ENCODE peak calls at places on chromosomes 7 and 10, in six cellular contexts. Z is GM12891, M is GM12878, A is K562, O is HepG2, X is H1. J is an unnamed sample.

GRCh38 chr10:129031233-129032150 is 435.5 kb upstream of the MGMT start:
- DNase-seq in Z (peak; percentile 59), M (no peak), A (peak; percentile 67), O (peak; percentile 15), X (peak; percentile 80), J (peak; percentile 44)

GRCh38 chr10:75136346-75136745 is 24.9 kb downstream of the SAMD8 start:
- DNase-seq in Z (no peak), M (no peak), A (no peak), O (peak; percentile 44), X (no peak), J (no peak)

GRCh38 chr10:52410916-52411315 is 96.8 kb downstream of the DKK1 start:
- DNase-seq in Z (no peak), M (no peak), A (no peak), O (no peak), X (no peak), J (no peak)

GRCh38 chr7:106863216-106863997 is 1.7 kb upstream of the PIK3CG start:
- DNase-seq in Z (no peak), M (no peak), A (peak; percentile 77), O (no peak), X (no peak), J (no peak)

GRCh38 chr10:122139627-122140151 is 131.4 kb upstream of the BTBD16 start:
- DNase-seq in Z (no peak), M (no peak), A (no peak), O (no peak), X (no peak), J (no peak)

GRCh38 chr7:143892527-143893300 is 9.3 kb downstream of the TCAF1 start:
- DNase-seq in Z (no peak), M (peak; percentile 19), A (no peak), O (peak; percentile 68), X (no peak), J (no peak)

GRCh38 chr10:11324761-11325321 is 286.6 kb downstream of the USP6NL start:
- DNase-seq in Z (no peak), M (no peak), A (no peak), O (no peak), X (peak; percentile 36), J (no peak)

GRCh38 chr10:46526682-46527038 is 29.8 kb downstream of the GPRIN2 start:
- DNase-seq in Z (no peak), M (no peak), A (no peak), O (no peak), X (no peak), J (no peak)

GRCh38 chr7:134547738-134548054 is 1.2 kb upstream of the AKR1B15 start:
- DNase-seq in Z (peak; percentile 27), M (peak; percentile 39), A (peak; percentile 77), O (no peak), X (no peak), J (peak; percentile 26)

GRCh38 chr10:97016728-97017473 is 168.9 kb downstream of the SLIT1 start:
- DNase-seq in Z (peak; percentile 61), M (peak; percentile 65), A (no peak), O (no peak), X (no peak), J (peak; percentile 66)

GRCh38 chr10:21527634-21528451 is 2.4 kb upstream of the SKIDA1 start:
- DNase-seq in Z (no peak), M (no peak), A (no peak), O (no peak), X (no peak), J (no peak)

GRCh38 chr7:102439963-102440795 is 6.8 kb downstream of the ORAI2 start:
- DNase-seq in Z (no peak), M (no peak), A (peak; percentile 56), O (peak; percentile 72), X (no peak), J (no peak)

GRCh38 chr10:125401462-125401861 is 241.1 kb upstream of the CTBP2 start:
- DNase-seq in Z (no peak), M (no peak), A (no peak), O (no peak), X (no peak), J (no peak)

GRCh38 chr7:1558841-1559625 is 3.0 kb upstream of the TMEM184A start:
- DNase-seq in Z (no peak), M (no peak), A (no peak), O (no peak), X (no peak), J (no peak)

GRCh38 chr10:124152139-124152780 is 58.9 kb upstream of the CHST15 start:
- DNase-seq in Z (no peak), M (no peak), A (no peak), O (peak; percentile 38), X (no peak), J (no peak)

GRCh38 chr10:118397391-118397790 is 55.3 kb upstream of the FAM204A start:
- DNase-seq in Z (no peak), M (no peak), A (no peak), O (peak; percentile 20), X (no peak), J (no peak)

DNA sequence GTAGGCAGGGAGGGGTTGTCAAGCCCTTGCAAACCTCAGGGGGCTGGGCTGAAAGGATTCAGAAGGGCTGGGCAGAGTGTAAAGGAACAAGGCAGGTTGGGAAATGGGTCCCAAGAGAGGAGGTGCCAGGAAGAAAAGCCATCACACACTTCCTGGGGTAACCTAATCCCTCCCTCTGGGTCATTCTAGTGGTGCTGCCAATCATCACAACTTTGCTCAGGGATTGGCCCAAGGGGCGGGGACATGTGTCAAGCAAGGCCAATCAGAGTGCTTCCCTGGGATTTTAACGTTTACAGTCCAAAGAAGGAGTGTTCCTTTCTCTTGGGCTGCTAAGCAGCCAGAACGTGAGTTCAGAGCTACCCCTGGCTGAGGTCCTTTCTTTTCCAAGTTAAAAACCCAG is 57.1 kb upstream of the NPTX2 start:
- DNase-seq in Z (no peak), M (no peak), A (no peak), O (no peak), X (no peak), J (no peak)
- TF ChIP-seq TAF1 in Z (no peak), M (no peak), A (no peak), O (no peak), X (no peak), J (no peak)

DNA sequence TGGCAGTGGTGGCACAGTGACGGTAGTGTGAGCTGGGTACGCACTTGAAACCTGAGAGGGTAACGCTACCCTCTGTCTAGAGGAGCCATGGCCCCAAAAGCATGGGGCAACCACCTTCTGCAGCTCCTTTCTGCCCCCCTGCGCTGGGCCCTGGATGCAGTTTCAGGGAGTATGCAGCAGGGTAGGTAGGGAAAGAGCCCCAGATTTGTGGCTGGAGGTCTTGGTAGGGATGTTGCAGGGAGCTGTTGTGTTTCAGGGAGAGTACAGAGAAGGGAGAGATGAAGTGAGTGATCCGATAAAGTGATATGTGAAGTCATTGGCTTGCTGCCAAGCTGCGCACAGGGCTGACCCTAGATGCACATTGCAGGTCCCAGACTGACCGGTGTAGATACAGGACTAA is 2.7 kb upstream of the PGAM2 start:
- DNase-seq in Z (no peak), M (no peak), A (no peak), O (no peak), X (no peak), J (no peak)
- TF ChIP-seq POLR2A in Z (no peak), M (peak; percentile 57), A (peak; percentile 20), O (peak; percentile 26), X (no peak), J (peak; percentile 8)

DNA sequence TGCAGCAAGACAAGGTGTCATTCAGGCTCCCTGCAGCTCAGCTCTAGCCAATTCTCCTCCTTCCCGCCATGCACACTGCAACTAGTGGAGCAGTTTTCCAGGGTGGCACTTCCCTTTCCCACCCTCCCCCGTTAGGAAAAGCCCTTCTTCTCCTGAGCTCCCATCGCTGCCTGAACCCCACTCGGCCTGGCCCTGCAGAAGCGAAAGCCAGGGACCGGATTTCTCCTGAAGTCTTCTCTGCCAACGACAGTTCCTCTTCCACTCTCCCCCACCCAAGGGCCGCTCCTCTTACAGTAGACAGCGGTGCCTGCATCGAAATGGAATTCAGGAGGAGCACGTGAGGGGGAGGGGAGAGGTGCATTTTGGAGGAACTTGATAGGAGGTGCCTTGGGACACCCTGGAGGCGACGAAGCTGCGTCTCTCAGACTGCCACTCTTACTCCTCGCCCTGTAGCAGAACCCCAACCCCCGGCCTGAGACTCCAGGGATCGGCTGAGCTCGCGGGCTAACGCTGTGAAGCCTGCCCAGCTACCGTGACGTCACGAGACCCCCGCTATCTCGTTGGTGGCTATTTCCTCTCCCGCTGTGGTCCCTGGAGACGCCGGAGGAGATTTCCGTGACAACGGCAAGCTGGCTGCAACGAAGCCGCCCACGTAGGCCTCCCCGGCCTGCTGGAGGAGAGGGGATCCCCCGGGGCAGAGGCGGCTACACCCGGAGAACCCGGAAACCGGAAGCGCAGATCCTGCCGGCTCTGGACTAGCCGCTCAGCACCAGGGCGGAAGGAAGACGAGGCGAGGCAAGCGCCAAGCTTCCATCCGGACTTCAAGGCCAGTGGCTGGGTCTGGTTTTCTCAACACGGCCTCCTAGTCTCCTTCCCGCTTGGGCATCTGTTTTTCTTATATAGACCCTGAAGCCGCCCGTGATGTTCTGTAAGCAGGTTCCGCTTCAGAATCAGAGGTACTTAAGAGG is 109.7 kb downstream of the RALA start:
- DNase-seq in Z (peak; percentile 78), M (peak; percentile 95), A (peak; percentile 94), O (peak; percentile 68), X (peak; percentile 99), J (peak; percentile 88)
- TF ChIP-seq POLR2AphosphoS5 in Z (peak; percentile 93), M (peak; percentile 93), A (no peak), O (no peak), X (peak; percentile 70), J (peak; percentile 88)

DNA sequence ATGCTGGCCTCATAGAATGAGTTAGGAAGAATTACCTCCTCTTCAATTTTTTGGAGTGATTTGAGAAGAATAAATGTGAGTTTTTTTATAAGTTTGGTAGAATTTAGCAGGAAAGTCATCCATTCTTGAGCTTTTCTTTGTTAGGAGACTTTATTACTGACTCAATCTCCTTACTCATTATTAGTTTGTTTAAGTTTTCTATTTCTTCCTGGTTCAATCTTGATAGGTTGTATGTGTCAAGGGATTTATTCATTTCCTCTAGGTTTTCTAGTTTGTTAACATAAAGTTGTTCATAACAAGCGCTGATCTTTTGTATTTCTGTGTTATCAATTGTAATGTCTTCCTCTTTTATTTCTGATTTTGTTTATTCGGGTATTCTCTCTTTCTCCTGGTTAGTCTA is 47.4 kb downstream of the BICC1 start:
- DNase-seq in Z (no peak), M (no peak), A (no peak), O (no peak), X (no peak), J (no peak)
- TF ChIP-seq TAF1 in Z (no peak), M (no peak), A (no peak), O (no peak), X (no peak), J (no peak)

GRCh38 chr10:126904807-126905686 is at the start of gene DOCK1:
- DNase-seq in Z (no peak), M (no peak), A (no peak), O (peak; percentile 37), X (peak; percentile 78), J (no peak)
- TF ChIP-seq POLR2A in Z (no peak), M (no peak), A (no peak), O (peak; percentile 45), X (peak; percentile 56), J (no peak)